ENCODE peak calls at places on chromosomes 11 and 22, in five cellular contexts. One of them, this sample, is unnamed.

GRCh38 chr11:1778141-1778911 is 14.6 kb upstream of the CTSD start:
- DNase-seq in spleen: no peak
- DNase-seq in breast epithelium: no peak
- DNase-seq in mucosa of descending colon: no peak
- DNase-seq in neural progenitor cell: no peak
- DNase-seq in this sample: no peak

GRCh38 chr11:100863080-100863581 is 176.0 kb downstream of the ARHGAP42 start:
- DNase-seq in breast epithelium: no peak
- DNase-seq in neural progenitor cell: peak; percentile 46
- DNase-seq in mucosa of descending colon: peak; percentile 6
- DNase-seq in spleen: no peak
- DNase-seq in this sample: no peak

GRCh38 chr22:50417544-50417943 is 57.3 kb downstream of the SBF1 start:
- DNase-seq in breast epithelium: no peak
- DNase-seq in spleen: no peak
- DNase-seq in neural progenitor cell: no peak
- DNase-seq in mucosa of descending colon: no peak
- DNase-seq in this sample: no peak

GRCh38 chr11:64745219-64745522 is 1.2 kb upstream of the RASGRP2 start:
- DNase-seq in breast epithelium: peak; percentile 61
- DNase-seq in mucosa of descending colon: peak; percentile 71
- DNase-seq in neural progenitor cell: no peak
- DNase-seq in spleen: peak; percentile 100
- DNase-seq in this sample: no peak

GRCh38 chr11:5297671-5298070 is 4.1 kb downstream of the OR51B4 start:
- DNase-seq in spleen: no peak
- DNase-seq in mucosa of descending colon: no peak
- DNase-seq in neural progenitor cell: no peak
- DNase-seq in breast epithelium: no peak
- DNase-seq in this sample: no peak

GRCh38 chr11:127733552-127733951 is 733.0 kb upstream of the KIRREL3 start:
- DNase-seq in spleen: no peak
- DNase-seq in neural progenitor cell: no peak
- DNase-seq in breast epithelium: no peak
- DNase-seq in mucosa of descending colon: no peak
- DNase-seq in this sample: no peak

GRCh38 chr11:92211576-92212167 is 12.9 kb upstream of the FAT3 start:
- DNase-seq in breast epithelium: no peak
- DNase-seq in neural progenitor cell: peak; percentile 79
- DNase-seq in mucosa of descending colon: peak; percentile 41
- DNase-seq in spleen: no peak
- DNase-seq in this sample: no peak

GRCh38 chr11:45663486-45664375 is 1.7 kb downstream of the CHST1 start:
- DNase-seq in breast epithelium: no peak
- DNase-seq in spleen: no peak
- DNase-seq in neural progenitor cell: no peak
- DNase-seq in mucosa of descending colon: no peak
- DNase-seq in this sample: no peak

GRCh38 chr11:59802639-59803176 is 7.9 kb downstream of the MRPL16 start:
- DNase-seq in breast epithelium: no peak
- DNase-seq in spleen: no peak
- DNase-seq in mucosa of descending colon: peak; percentile 86
- DNase-seq in neural progenitor cell: peak; percentile 45
- DNase-seq in this sample: no peak

GRCh38 chr11:83292709-83293435 is 6.7 kb upstream of the CCDC90B start:
- DNase-seq in mucosa of descending colon: peak; percentile 61
- DNase-seq in spleen: no peak
- DNase-seq in breast epithelium: no peak
- DNase-seq in neural progenitor cell: peak; percentile 85
- DNase-seq in this sample: peak; percentile 25

GRCh38 chr11:86515297-86516094 is 140.8 kb downstream of the CCDC81 start:
- DNase-seq in breast epithelium: no peak
- DNase-seq in mucosa of descending colon: no peak
- DNase-seq in spleen: no peak
- DNase-seq in neural progenitor cell: no peak
- DNase-seq in this sample: no peak

GRCh38 chr11:100635194-100635593 is 51.9 kb upstream of the ARHGAP42 start:
- DNase-seq in breast epithelium: no peak
- DNase-seq in mucosa of descending colon: no peak
- DNase-seq in spleen: no peak
- DNase-seq in neural progenitor cell: no peak
- DNase-seq in this sample: no peak

GRCh38 chr22:20002661-20003060 is 14.0 kb downstream of the ARVCF start:
- DNase-seq in neural progenitor cell: no peak
- DNase-seq in mucosa of descending colon: no peak
- DNase-seq in spleen: peak; percentile 1
- DNase-seq in breast epithelium: no peak
- DNase-seq in this sample: no peak

GRCh38 chr22:30304495-30305244 is 15.4 kb upstream of the CASTOR1 start:
- DNase-seq in breast epithelium: peak; percentile 50
- DNase-seq in spleen: no peak
- DNase-seq in neural progenitor cell: no peak
- DNase-seq in mucosa of descending colon: peak; percentile 62
- DNase-seq in this sample: no peak

GRCh38 chr11:20131744-20132666 is 28.3 kb downstream of the DBX1 start:
- DNase-seq in breast epithelium: peak; percentile 35
- DNase-seq in mucosa of descending colon: peak; percentile 72
- DNase-seq in spleen: peak; percentile 81
- DNase-seq in neural progenitor cell: peak; percentile 74
- DNase-seq in this sample: no peak

GRCh38 chr11:106854429-106854828 is 163.8 kb downstream of the GUCY1A2 start:
- DNase-seq in breast epithelium: no peak
- DNase-seq in spleen: peak; percentile 41
- DNase-seq in mucosa of descending colon: no peak
- DNase-seq in neural progenitor cell: no peak
- DNase-seq in this sample: no peak

GRCh38 chr22:27857441-27857840 is 55.9 kb upstream of the MN1 start:
- DNase-seq in neural progenitor cell: no peak
- DNase-seq in breast epithelium: no peak
- DNase-seq in spleen: no peak
- DNase-seq in mucosa of descending colon: no peak
- DNase-seq in this sample: no peak

GRCh38 chr11:11521306-11522002 is 100.4 kb downstream of the GALNT18 start:
- DNase-seq in spleen: no peak
- DNase-seq in breast epithelium: no peak
- DNase-seq in neural progenitor cell: no peak
- DNase-seq in mucosa of descending colon: no peak
- DNase-seq in this sample: no peak

GRCh38 chr11:135036488-135037297 is 624.7 kb upstream of the B3GAT1 start:
- DNase-seq in spleen: no peak
- DNase-seq in mucosa of descending colon: no peak
- DNase-seq in neural progenitor cell: no peak
- DNase-seq in breast epithelium: no peak
- DNase-seq in this sample: no peak

GRCh38 chr22:17230239-17230638 is 11.0 kb upstream of the ADA2 start:
- DNase-seq in breast epithelium: no peak
- DNase-seq in neural progenitor cell: no peak
- DNase-seq in spleen: no peak
- DNase-seq in mucosa of descending colon: no peak
- DNase-seq in this sample: peak; percentile 86

GRCh38 chr11:37770145-37770544 is 1172.1 kb upstream of the RAG2 start:
- DNase-seq in neural progenitor cell: no peak
- DNase-seq in breast epithelium: no peak
- DNase-seq in spleen: no peak
- DNase-seq in mucosa of descending colon: no peak
- DNase-seq in this sample: no peak

GRCh38 chr11:67507242-67507890 is 596 bp downstream of the CDK2AP2 start:
- DNase-seq in neural progenitor cell: peak; percentile 83
- DNase-seq in spleen: no peak
- DNase-seq in breast epithelium: peak; percentile 69
- DNase-seq in mucosa of descending colon: peak; percentile 92
- DNase-seq in this sample: peak; percentile 83

GRCh38 chr11:8728566-8728965 is 46.0 kb downstream of the RPL27A start:
- DNase-seq in neural progenitor cell: no peak
- DNase-seq in breast epithelium: no peak
- DNase-seq in spleen: no peak
- DNase-seq in mucosa of descending colon: no peak
- DNase-seq in this sample: no peak

GRCh38 chr11:113647856-113648255 is 58.3 kb downstream of the TMPRSS5 start:
- DNase-seq in neural progenitor cell: no peak
- DNase-seq in mucosa of descending colon: no peak
- DNase-seq in spleen: no peak
- DNase-seq in breast epithelium: no peak
- DNase-seq in this sample: no peak

GRCh38 chr11:128552783-128553661 is 34.3 kb downstream of the ETS1 start:
- DNase-seq in spleen: peak; percentile 85
- DNase-seq in mucosa of descending colon: no peak
- DNase-seq in breast epithelium: peak; percentile 76
- DNase-seq in neural progenitor cell: peak; percentile 50
- DNase-seq in this sample: no peak

GRCh38 chr22:40046126-40046525 is 51.4 kb downstream of the FAM83F start:
- DNase-seq in mucosa of descending colon: no peak
- DNase-seq in breast epithelium: no peak
- DNase-seq in neural progenitor cell: no peak
- DNase-seq in spleen: no peak
- DNase-seq in this sample: no peak

GRCh38 chr22:44483878-44484277 is 14.2 kb downstream of the RTL6 start:
- DNase-seq in spleen: no peak
- DNase-seq in mucosa of descending colon: no peak
- DNase-seq in breast epithelium: no peak
- DNase-seq in neural progenitor cell: no peak
- DNase-seq in this sample: no peak
- H3K4me3 ChIP-seq in spleen: no peak overlapping the region
- H3K4me3 ChIP-seq in mucosa of descending colon: no peak overlapping the region
- H3K4me3 ChIP-seq in breast epithelium: no peak overlapping the region
- H3K4me3 ChIP-seq in neural progenitor cell: no peak overlapping the region
- H3K4me3 ChIP-seq in this sample: no peak overlapping the region

GRCh38 chr22:22380098-22381030 is 128.2 kb downstream of the ZNF280B start:
- DNase-seq in breast epithelium: no peak
- DNase-seq in spleen: peak; percentile 90
- DNase-seq in neural progenitor cell: peak; percentile 53
- DNase-seq in mucosa of descending colon: peak; percentile 29
- DNase-seq in this sample: no peak
- TF ChIP-seq CTCF in breast epithelium: no peak
- TF ChIP-seq CTCF in spleen: peak; percentile 33
- TF ChIP-seq CTCF in neural progenitor cell: peak; percentile 43
- TF ChIP-seq CTCF in mucosa of descending colon: no peak
- TF ChIP-seq CTCF in this sample: peak; percentile 19

DNA sequence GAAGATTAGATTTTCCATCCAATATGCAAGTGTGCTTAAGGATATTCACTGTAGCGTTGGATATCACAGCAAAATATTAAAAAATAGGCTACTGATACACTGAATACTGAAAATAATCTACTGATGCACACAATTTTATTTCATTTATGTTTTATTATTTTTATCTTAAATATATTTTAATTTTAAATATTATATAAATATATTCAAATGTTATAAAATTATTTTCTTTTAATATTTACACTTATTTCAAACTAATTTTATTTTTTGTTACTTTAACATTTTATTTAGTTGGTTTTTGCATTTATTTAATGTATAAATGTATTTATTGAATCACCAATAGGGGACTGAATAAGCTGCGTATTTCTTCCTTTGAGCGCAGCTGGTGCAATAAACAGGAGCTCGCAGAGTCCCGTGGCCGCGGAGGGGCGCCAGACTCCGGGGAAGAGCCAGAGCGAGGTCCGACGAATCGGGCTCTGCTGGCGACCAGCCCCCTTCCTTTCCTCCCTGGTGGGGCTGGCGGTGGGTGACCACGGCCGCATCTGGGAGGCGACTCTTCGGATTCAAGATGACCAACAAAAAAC is 12.2 kb downstream of the MMP3 start:
- DNase-seq in neural progenitor cell: peak; percentile 69
- DNase-seq in spleen: no peak
- DNase-seq in breast epithelium: peak; percentile 26
- DNase-seq in mucosa of descending colon: peak; percentile 63
- DNase-seq in this sample: no peak
- H3K4me3 ChIP-seq in neural progenitor cell: no peak overlapping the region
- H3K4me3 ChIP-seq in spleen: no peak overlapping the region
- H3K4me3 ChIP-seq in breast epithelium: peak overlapping the region; percentile 22
- H3K4me3 ChIP-seq in mucosa of descending colon: no peak overlapping the region
- H3K4me3 ChIP-seq in this sample: no peak overlapping the region

GRCh38 chr11:26964335-26964734 is 29.6 kb upstream of the FIBIN start:
- DNase-seq in neural progenitor cell: no peak
- DNase-seq in mucosa of descending colon: no peak
- DNase-seq in spleen: no peak
- DNase-seq in breast epithelium: no peak
- DNase-seq in this sample: no peak

GRCh38 chr11:26958005-26958404 is 35.9 kb upstream of the FIBIN start:
- DNase-seq in spleen: no peak
- DNase-seq in breast epithelium: no peak
- DNase-seq in neural progenitor cell: no peak
- DNase-seq in mucosa of descending colon: no peak
- DNase-seq in this sample: no peak

GRCh38 chr11:26958650-26959049 is 35.3 kb upstream of the FIBIN start:
- DNase-seq in mucosa of descending colon: no peak
- DNase-seq in spleen: no peak
- DNase-seq in neural progenitor cell: no peak
- DNase-seq in breast epithelium: no peak
- DNase-seq in this sample: no peak

GRCh38 chr11:26963764-26964163 is 30.1 kb upstream of the FIBIN start:
- DNase-seq in mucosa of descending colon: no peak
- DNase-seq in neural progenitor cell: no peak
- DNase-seq in spleen: no peak
- DNase-seq in breast epithelium: no peak
- DNase-seq in this sample: no peak

GRCh38 chr11:26960265-26960664 is 33.6 kb upstream of the FIBIN start:
- DNase-seq in spleen: no peak
- DNase-seq in breast epithelium: no peak
- DNase-seq in mucosa of descending colon: no peak
- DNase-seq in neural progenitor cell: no peak
- DNase-seq in this sample: no peak
- TF ChIP-seq CTCF in spleen: no peak
- TF ChIP-seq CTCF in breast epithelium: no peak
- TF ChIP-seq CTCF in mucosa of descending colon: no peak
- TF ChIP-seq CTCF in neural progenitor cell: no peak
- TF ChIP-seq CTCF in this sample: no peak

GRCh38 chr22:35896306-35896705 is 132.3 kb downstream of the RBFOX2 start:
- DNase-seq in mucosa of descending colon: no peak
- DNase-seq in breast epithelium: no peak
- DNase-seq in neural progenitor cell: no peak
- DNase-seq in spleen: no peak
- DNase-seq in this sample: no peak

GRCh38 chr22:35893698-35894097 is 134.9 kb downstream of the RBFOX2 start:
- DNase-seq in breast epithelium: no peak
- DNase-seq in neural progenitor cell: no peak
- DNase-seq in spleen: no peak
- DNase-seq in mucosa of descending colon: no peak
- DNase-seq in this sample: no peak

GRCh38 chr22:35894464-35894878 is 134.2 kb downstream of the RBFOX2 start:
- DNase-seq in mucosa of descending colon: no peak
- DNase-seq in spleen: no peak
- DNase-seq in breast epithelium: peak; percentile 37
- DNase-seq in neural progenitor cell: peak; percentile 12
- DNase-seq in this sample: no peak

GRCh38 chr22:35892192-35892591 is 136.4 kb downstream of the RBFOX2 start:
- DNase-seq in breast epithelium: no peak
- DNase-seq in spleen: no peak
- DNase-seq in mucosa of descending colon: no peak
- DNase-seq in neural progenitor cell: no peak
- DNase-seq in this sample: no peak

GRCh38 chr22:35894937-35895708 is 133.5 kb downstream of the RBFOX2 start:
- DNase-seq in mucosa of descending colon: peak; percentile 19
- DNase-seq in neural progenitor cell: peak; percentile 17
- DNase-seq in spleen: no peak
- DNase-seq in breast epithelium: peak; percentile 45
- DNase-seq in this sample: no peak
- H3K4me3 ChIP-seq in mucosa of descending colon: no peak overlapping the region
- H3K4me3 ChIP-seq in neural progenitor cell: no peak overlapping the region
- H3K4me3 ChIP-seq in spleen: no peak overlapping the region
- H3K4me3 ChIP-seq in breast epithelium: peak overlapping the region; percentile 17
- H3K4me3 ChIP-seq in this sample: no peak overlapping the region

GRCh38 chr11:94107363-94107762 is 21.3 kb upstream of the PANX1 start:
- DNase-seq in neural progenitor cell: no peak
- DNase-seq in breast epithelium: no peak
- DNase-seq in spleen: no peak
- DNase-seq in mucosa of descending colon: no peak
- DNase-seq in this sample: no peak
- TF ChIP-seq CTCF in neural progenitor cell: peak; percentile 24
- TF ChIP-seq CTCF in breast epithelium: no peak
- TF ChIP-seq CTCF in spleen: no peak
- TF ChIP-seq CTCF in mucosa of descending colon: no peak
- TF ChIP-seq CTCF in this sample: peak; percentile 6

This sample was measured in LNCaP clone FGC.